ENCODE peak calls at places on chromosomes 16 and 17, in seven cellular contexts. S is ACHN; N is stimulated activated naive B cell treated with anti-CD40 and anti-IgM and Interleukin-4, amounts not matched to agents 10 μg/mL and 1 μg/mL and 100 μg/mL, for 72 hours; V is DMS53; H is hypothalamus; M is head of caudate nucleus; O is cardiac fibroblast. C is an unnamed sample.

GRCh38 chr17:39002991-39003715 is 36.0 kb upstream of the FBXO47 start:
- DNase-seq in M (peak; percentile 40), H (no peak), V (no peak), S (no peak), N (no peak), O (peak; percentile 85), C (no peak)

GRCh38 chr17:45702666-45703266 is 81.4 kb upstream of the CRHR1 start:
- DNase-seq in H (no peak), V (peak; percentile 38), S (peak; percentile 30), M (no peak), O (peak; percentile 30), N (no peak), C (peak; percentile 22)

GRCh38 chr17:49021095-49021767 is 24.0 kb downstream of the IGF2BP1 start:
- DNase-seq in S (no peak), M (no peak), O (peak; percentile 52), V (no peak), H (no peak), N (no peak), C (no peak)

GRCh38 chr16:86975445-86975844 is 341.7 kb downstream of the C16orf95 start:
- DNase-seq in H (no peak), M (no peak), N (no peak), O (peak; percentile 94), V (no peak), S (peak; percentile 87), C (no peak)

GRCh38 chr17:7843536-7844291 is 9.7 kb downstream of the KDM6B start:
- DNase-seq in M (peak; percentile 69), S (peak; percentile 87), O (peak; percentile 93), N (peak; percentile 90), H (peak; percentile 35), V (peak; percentile 98), C (peak; percentile 89)

GRCh38 chr17:62792122-62792800 is 15.9 kb downstream of the MARCHF10 start:
- DNase-seq in V (peak; percentile 97), M (no peak), S (no peak), O (peak; percentile 77), N (no peak), H (no peak), C (no peak)

GRCh38 chr16:87436225-87437172 is 44.4 kb downstream of the MAP1LC3B start:
- DNase-seq in M (no peak), H (no peak), S (no peak), V (no peak), N (no peak), O (peak; percentile 64), C (no peak)

GRCh38 chr16:48353565-48354163 is 31.5 kb downstream of the SIAH1 start:
- DNase-seq in M (no peak), V (peak; percentile 86), O (peak; percentile 85), N (peak; percentile 57), H (no peak), S (peak; percentile 86), C (peak; percentile 62)

GRCh38 chr17:35256629-35257028 is 13.8 kb downstream of the SLFN5 start:
- DNase-seq in M (no peak), N (no peak), O (no peak), V (peak; percentile 78), S (no peak), H (no peak), C (peak; percentile 23)

GRCh38 chr17:10278218-10278617 is 79.8 kb upstream of the GAS7 start:
- DNase-seq in V (no peak), S (no peak), O (no peak), H (no peak), M (no peak), N (no peak), C (no peak)

GRCh38 chr16:54582631-54583250 is 296.2 kb upstream of the IRX3 start:
- DNase-seq in V (peak; percentile 10), H (no peak), S (no peak), N (no peak), O (no peak), M (no peak), C (peak; percentile 61)

GRCh38 chr16:14667347-14668266 is 26.5 kb downstream of the PLA2G10 start:
- DNase-seq in H (no peak), M (peak; percentile 10), S (no peak), N (no peak), V (no peak), O (no peak), C (no peak)